ENCODE peak calls at places on chromosomes 5 and 9, in seven cellular contexts. W is transverse colon; T is left ventricle myocardium inferior; I is H1; H is RWPE2; Q is effector memory CD4-positive, alpha-beta T cell; P is gastrocnemius medialis. J is an unnamed sample.

GRCh38 chr9:90641868-90642558 is 611 bp downstream of the DIRAS2 start:
- DNase-seq in W (no peak), T (no peak), I (peak; percentile 49), H (no peak), Q (no peak), P (no peak), J (no peak)

GRCh38 chr5:116557669-116558271 is 16.9 kb downstream of the SEMA6A start:
- DNase-seq in W (no peak), T (no peak), I (no peak), H (no peak), Q (no peak), P (no peak), J (no peak)

GRCh38 chr5:66788556-66788955 is 192.4 kb downstream of the MAST4 start:
- DNase-seq in W (no peak), T (no peak), I (no peak), H (no peak), Q (no peak), P (no peak), J (no peak)

GRCh38 chr5:154756203-154756870 is 1.2 kb downstream of the LARP1 start:
- DNase-seq in W (peak; percentile 60), T (peak; percentile 52), I (no peak), H (no peak), Q (peak; percentile 26), P (peak; percentile 53), J (no peak)

GRCh38 chr9:121670447-121670846 is 19.0 kb downstream of the DAB2IP start:
- DNase-seq in W (no peak), T (no peak), I (no peak), H (no peak), Q (no peak), P (peak; percentile 91), J (no peak)

GRCh38 chr5:37816883-37817282 is 23.0 kb downstream of the GDNF start:
- DNase-seq in W (no peak), T (no peak), I (no peak), H (no peak), Q (no peak), P (no peak), J (no peak)

GRCh38 chr5:50767588-50767987 is 101.2 kb downstream of the PARP8 start:
- DNase-seq in W (no peak), T (no peak), I (no peak), H (no peak), Q (no peak), P (no peak), J (no peak)

GRCh38 chr5:169195601-169196000 is 105.3 kb downstream of the SLIT3 start:
- DNase-seq in W (no peak), T (no peak), I (no peak), H (no peak), Q (no peak), P (no peak), J (no peak)

GRCh38 chr9:104851521-104851920 is 76.4 kb downstream of the ABCA1 start:
- DNase-seq in W (no peak), T (no peak), I (no peak), H (no peak), Q (no peak), P (no peak), J (no peak)

GRCh38 chr9:37621299-37621934 is 29.0 kb upstream of the TOMM5 start:
- DNase-seq in W (no peak), T (no peak), I (no peak), H (no peak), Q (no peak), P (no peak), J (no peak)

GRCh38 chr9:76662476-76663281 is 101.6 kb upstream of the PCA3 start:
- DNase-seq in W (no peak), T (no peak), I (no peak), H (no peak), Q (no peak), P (no peak), J (no peak)

GRCh38 chr5:176389114-176389768 is 690 bp downstream of the HIGD2A start:
- DNase-seq in W (no peak), T (no peak), I (no peak), H (no peak), Q (no peak), P (no peak), J (no peak)

GRCh38 chr5:72156921-72157320 is 49.6 kb downstream of the MAP1B start:
- DNase-seq in W (no peak), T (no peak), I (no peak), H (no peak), Q (no peak), P (no peak), J (no peak)

GRCh38 chr9:114387678-114388431 is at the start of gene AKNA:
- DNase-seq in W (peak; percentile 86), T (peak; percentile 75), I (peak; percentile 71), H (no peak), Q (peak; percentile 78), P (peak; percentile 67), J (no peak)

GRCh38 chr5:179765400-179765799 is 28.4 kb upstream of the LTC4S start:
- DNase-seq in W (no peak), T (peak; percentile 43), I (no peak), H (no peak), Q (no peak), P (no peak), J (peak; percentile 18)

GRCh38 chr5:61053937-61054336 is 108.3 kb downstream of the SMIM15 start:
- DNase-seq in W (no peak), T (no peak), I (no peak), H (no peak), Q (no peak), P (no peak), J (no peak)

GRCh38 chr5:59218424-59219045 is 635.7 kb downstream of the RAB3C start:
- DNase-seq in W (no peak), T (no peak), I (no peak), H (no peak), Q (no peak), P (no peak), J (no peak)

GRCh38 chr9:75181748-75182147 is 93.4 kb downstream of the OSTF1 start:
- DNase-seq in W (no peak), T (no peak), I (no peak), H (peak; percentile 76), Q (no peak), P (no peak), J (peak; percentile 7)

GRCh38 chr5:1215320-1216096 is 9.7 kb upstream of the SLC6A18 start:
- DNase-seq in W (no peak), T (no peak), I (no peak), H (peak; percentile 66), Q (no peak), P (no peak), J (no peak)
- H3K9me3 ChIP-seq in W (no peaks in the 10 kb centered on the region), T (peaks cover 6% of the 10 kb centered on the region), I (no peaks in the 10 kb centered on the region), H (no peaks in the 10 kb centered on the region), Q (no peaks in the 10 kb centered on the region), P (no peaks in the 10 kb centered on the region), J (no peaks in the 10 kb centered on the region)

GRCh38 chr5:178363501-178364325 is 131.1 kb upstream of the PHYKPL start:
- DNase-seq in W (no peak), T (no peak), I (no peak), H (peak; percentile 68), Q (no peak), P (no peak), J (no peak)
- H3K9me3 ChIP-seq in W (no peaks in the 10 kb centered on the region), T (no peaks in the 10 kb centered on the region), I (peaks cover 3% of the 10 kb centered on the region), H (no peaks in the 10 kb centered on the region), Q (no peaks in the 10 kb centered on the region), P (no peaks in the 10 kb centered on the region), J (no peaks in the 10 kb centered on the region)

DNA sequence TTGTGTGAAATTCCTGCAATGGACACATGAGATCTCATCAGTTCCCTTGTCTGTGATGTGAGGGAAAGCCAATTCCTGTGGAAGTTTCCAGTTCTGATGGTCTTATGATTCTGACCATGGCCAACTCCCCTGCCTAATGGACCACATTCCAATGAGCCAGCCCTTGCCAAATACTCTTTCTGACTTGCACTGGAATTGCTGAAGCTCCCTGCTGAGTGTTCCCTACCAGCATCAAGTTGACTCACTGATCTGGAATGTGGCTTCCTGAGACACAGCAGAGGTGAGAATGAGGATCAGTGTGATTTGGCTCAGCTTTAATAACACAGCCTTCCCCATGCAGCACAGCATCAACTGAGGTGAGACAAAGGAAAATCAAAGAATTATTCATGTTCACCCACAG is 427.8 kb downstream of the KDM4C start:
- DNase-seq in W (no peak), T (no peak), I (no peak), H (no peak), Q (no peak), P (no peak), J (peak; percentile 7)
- H3K9me3 ChIP-seq in W (peaks cover 10% of the 10 kb centered on the region), T (peaks cover 21% of the 10 kb centered on the region), I (peaks cover 14% of the 10 kb centered on the region), H (no peaks in the 10 kb centered on the region), Q (no peaks in the 10 kb centered on the region), P (no peaks in the 10 kb centered on the region), J (no peaks in the 10 kb centered on the region)

GRCh38 chr5:3075309-3075708 is 323.8 kb upstream of the IRX2 start:
- DNase-seq in W (no peak), T (no peak), I (no peak), H (no peak), Q (no peak), P (no peak), J (no peak)
- H3K9me3 ChIP-seq in W (no peaks in the 10 kb centered on the region), T (peaks cover 44% of the 10 kb centered on the region), I (no peaks in the 10 kb centered on the region), H (peaks cover under 1% of the 10 kb centered on the region), Q (no peaks in the 10 kb centered on the region), P (no peaks in the 10 kb centered on the region), J (no peaks in the 10 kb centered on the region)

DNA sequence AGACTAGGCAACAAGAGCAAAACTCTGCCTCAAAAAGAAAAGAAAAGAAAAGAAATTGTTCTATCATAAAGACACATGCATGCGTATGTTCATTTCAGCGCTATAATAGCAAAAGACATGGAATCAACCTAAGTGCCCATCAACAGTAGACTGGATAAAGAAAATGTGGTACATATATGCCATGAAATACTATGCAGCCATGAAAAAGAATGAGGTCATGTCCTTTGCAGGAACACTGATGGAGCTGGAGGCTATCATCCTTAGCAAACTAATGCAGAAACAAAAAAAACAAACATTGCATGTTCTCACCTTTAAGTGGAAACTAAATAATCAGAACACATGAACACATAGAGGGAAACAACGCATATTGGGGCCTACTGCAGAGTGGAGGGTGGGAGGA is 6.3 kb upstream of the ZNF883 start:
- DNase-seq in W (no peak), T (no peak), I (no peak), H (no peak), Q (no peak), P (no peak), J (no peak)
- H3K9me3 ChIP-seq in W (peaks cover 32% of the 10 kb centered on the region), T (peaks cover 96% of the 10 kb centered on the region), I (peaks cover 33% of the 10 kb centered on the region), H (peaks cover 9% of the 10 kb centered on the region), Q (no peaks in the 10 kb centered on the region), P (no peaks in the 10 kb centered on the region), J (no peaks in the 10 kb centered on the region)

DNA sequence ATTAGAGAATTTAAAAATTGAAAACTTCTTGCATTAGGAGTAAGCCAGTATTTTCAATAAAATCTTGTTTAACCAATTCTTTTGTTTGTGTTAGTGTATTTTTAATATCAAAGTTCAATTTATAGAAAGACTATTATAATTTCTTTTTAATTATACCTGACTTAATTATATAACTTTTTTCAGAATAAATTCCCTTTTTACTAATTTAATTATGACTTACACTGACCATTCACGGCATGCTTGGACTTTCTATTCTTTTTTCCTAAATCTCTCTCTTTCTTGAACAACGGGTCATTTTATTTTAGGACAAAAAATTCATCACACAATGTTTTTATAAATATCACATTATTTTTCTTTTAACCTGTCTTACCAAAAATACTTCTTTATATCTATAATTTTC is 555.3 kb upstream of the PTGER4 start:
- DNase-seq in W (no peak), T (no peak), I (no peak), H (no peak), Q (no peak), P (no peak), J (no peak)
- H3K9me3 ChIP-seq in W (peaks cover 14% of the 10 kb centered on the region), T (peaks cover 72% of the 10 kb centered on the region), I (peaks cover 33% of the 10 kb centered on the region), H (peaks cover 11% of the 10 kb centered on the region), Q (no peaks in the 10 kb centered on the region), P (no peaks in the 10 kb centered on the region), J (peaks cover 9% of the 10 kb centered on the region)

J was measured in Panc1.